ENCODE peak calls at places on chromosomes 7 and 10, in seven cellular contexts. C, O, T, U, G, L and Y are unnamed samples.

GRCh38 chr10:35150335-35150734 is 23.7 kb downstream of the CREM start:
- DNase-seq in C (no peak), O (peak; percentile 17), T (no peak), U (no peak), G (no peak), L (no peak), Y (no peak)

GRCh38 chr10:2146079-2146478 is 408.8 kb upstream of the ADARB2 start:
- DNase-seq in C (no peak), O (peak; percentile 74), T (no peak), U (no peak), G (no peak), L (no peak), Y (peak; percentile 59)

GRCh38 chr7:70571403-70571911 is 560.5 kb upstream of the GALNT17 start:
- DNase-seq in C (no peak), O (no peak), T (no peak), U (peak; percentile 17), G (no peak), L (no peak), Y (no peak)

GRCh38 chr7:135659159-135659837 is 3.0 kb upstream of the STMP1 start:
- DNase-seq in C (no peak), O (no peak), T (no peak), U (no peak), G (no peak), L (no peak), Y (peak; percentile 29)

GRCh38 chr7:23863209-23863798 is 153.3 kb downstream of the STK31 start:
- DNase-seq in C (no peak), O (peak; percentile 46), T (peak; percentile 8), U (peak; percentile 48), G (peak; percentile 7), L (peak; percentile 10), Y (peak; percentile 64)

GRCh38 chr10:106320876-106321275 is 843.6 kb downstream of the SORCS1 start:
- DNase-seq in C (no peak), O (no peak), T (no peak), U (no peak), G (no peak), L (no peak), Y (no peak)

GRCh38 chr10:125057158-125058001 is 103.0 kb downstream of the CTBP2 start:
- DNase-seq in C (peak; percentile 47), O (peak; percentile 28), T (peak; percentile 85), U (no peak), G (no peak), L (peak; percentile 49), Y (peak; percentile 51)

GRCh38 chr10:93219347-93219746 is 145.7 kb downstream of the CYP26A1 start:
- DNase-seq in C (no peak), O (no peak), T (no peak), U (no peak), G (no peak), L (no peak), Y (no peak)

GRCh38 chr10:13776861-13777301 is 190.1 kb downstream of the PRPF18 start:
- DNase-seq in C (no peak), O (no peak), T (no peak), U (no peak), G (no peak), L (peak; percentile 37), Y (no peak)

GRCh38 chr10:122541541-122542002 is 19.0 kb upstream of the DMBT1 start:
- DNase-seq in C (no peak), O (no peak), T (no peak), U (no peak), G (no peak), L (no peak), Y (no peak)

GRCh38 chr10:34786464-34786863 is 28.6 kb downstream of the PARD3 start:
- DNase-seq in C (no peak), O (no peak), T (no peak), U (no peak), G (no peak), L (no peak), Y (no peak)

GRCh38 chr7:15086171-15086745 is 183.7 kb upstream of the DGKB start:
- DNase-seq in C (no peak), O (no peak), T (no peak), U (peak; percentile 9), G (no peak), L (no peak), Y (peak; percentile 1)

GRCh38 chr7:39507866-39508551 is 58.2 kb upstream of the YAE1 start:
- DNase-seq in C (no peak), O (no peak), T (no peak), U (no peak), G (no peak), L (no peak), Y (no peak)

GRCh38 chr7:91973632-91974031 is 33.0 kb downstream of the AKAP9 start:
- DNase-seq in C (no peak), O (no peak), T (no peak), U (no peak), G (no peak), L (no peak), Y (no peak)

GRCh38 chr10:104274762-104275721 is 6.1 kb downstream of the GSTO2 start:
- DNase-seq in C (peak; percentile 65), O (peak; percentile 27), T (peak; percentile 82), U (peak; percentile 56), G (no peak), L (peak; percentile 58), Y (peak; percentile 78)

GRCh38 chr10:77304192-77304591 is 333.4 kb downstream of the KCNMA1 start:
- DNase-seq in C (no peak), O (no peak), T (no peak), U (no peak), G (no peak), L (no peak), Y (no peak)

GRCh38 chr7:107209565-107209964 is 40.8 kb downstream of the HBP1 start:
- DNase-seq in C (no peak), O (no peak), T (no peak), U (no peak), G (no peak), L (no peak), Y (no peak)

GRCh38 chr10:100781145-100781665 is 35.8 kb downstream of the PAX2 start:
- DNase-seq in C (no peak), O (no peak), T (no peak), U (no peak), G (no peak), L (no peak), Y (no peak)

GRCh38 chr10:33214174-33214573 is 120.3 kb downstream of the NRP1 start:
- DNase-seq in C (no peak), O (no peak), T (no peak), U (no peak), G (no peak), L (no peak), Y (no peak)

GRCh38 chr7:28854750-28855074 is 103.4 kb downstream of the TRIL start:
- DNase-seq in C (no peak), O (no peak), T (no peak), U (no peak), G (no peak), L (no peak), Y (no peak)

GRCh38 chr10:63206997-63207952 is 74.1 kb downstream of the NRBF2 start:
- DNase-seq in C (no peak), O (peak; percentile 93), T (no peak), U (no peak), G (peak; percentile 29), L (peak; percentile 16), Y (peak; percentile 19)

GRCh38 chr7:34672430-34672829 is 14.4 kb downstream of the NPSR1 start:
- DNase-seq in C (no peak), O (no peak), T (no peak), U (peak; percentile 19), G (no peak), L (no peak), Y (no peak)

GRCh38 chr7:92997144-92997543 is 120.6 kb downstream of the SAMD9 start:
- DNase-seq in C (no peak), O (no peak), T (no peak), U (no peak), G (no peak), L (no peak), Y (no peak)

GRCh38 chr7:156497776-156498509 is 142.6 kb upstream of the RNF32 start:
- DNase-seq in C (no peak), O (no peak), T (no peak), U (no peak), G (no peak), L (no peak), Y (no peak)

GRCh38 chr7:66250711-66251110 is 45.6 kb downstream of the TPST1 start:
- DNase-seq in C (no peak), O (no peak), T (no peak), U (no peak), G (no peak), L (no peak), Y (no peak)

GRCh38 chr10:116836087-116836486 is 13.2 kb upstream of the ENO4 start:
- DNase-seq in C (no peak), O (no peak), T (peak; percentile 78), U (no peak), G (no peak), L (no peak), Y (peak; percentile 94)